ENCODE peak calls at places on chromosomes 3 and 15, in five cellular contexts. One of them, this sample, is unnamed.

GRCh38 chr15:78055923-78056713 is 21.4 kb downstream of the TBC1D2B start:
- DNase-seq in nephron progenitor cell: no peak
- DNase-seq in GM23338: no peak
- DNase-seq in AG04450: no peak
- DNase-seq in HL-60: no peak
- DNase-seq in this sample: no peak

GRCh38 chr3:115350606-115351005 is 203.5 kb upstream of the ZBTB20 start:
- DNase-seq in nephron progenitor cell: no peak
- DNase-seq in GM23338: no peak
- DNase-seq in AG04450: no peak
- DNase-seq in HL-60: no peak
- DNase-seq in this sample: no peak

GRCh38 chr15:51161491-51162260 is 67.0 kb upstream of the TNFAIP8L3 start:
- DNase-seq in nephron progenitor cell: no peak
- DNase-seq in GM23338: no peak
- DNase-seq in AG04450: no peak
- DNase-seq in HL-60: no peak
- DNase-seq in this sample: peak

GRCh38 chr3:41717591-41718093 is 244.3 kb downstream of the ULK4 start:
- DNase-seq in nephron progenitor cell: no peak
- DNase-seq in GM23338: no peak
- DNase-seq in AG04450: no peak
- DNase-seq in HL-60: no peak
- DNase-seq in this sample: no peak

GRCh38 chr3:167437428-167438139 is 36.3 kb downstream of the SERPINI2 start:
- DNase-seq in nephron progenitor cell: no peak
- DNase-seq in GM23338: peak
- DNase-seq in AG04450: no peak
- DNase-seq in HL-60: no peak
- DNase-seq in this sample: no peak

GRCh38 chr3:42118762-42119361 is 27.7 kb downstream of the TRAK1 start:
- DNase-seq in nephron progenitor cell: peak
- DNase-seq in GM23338: peak
- DNase-seq in AG04450: no peak
- DNase-seq in HL-60: no peak
- DNase-seq in this sample: peak

GRCh38 chr3:66431494-66431893 is 69.3 kb downstream of the LRIG1 start:
- DNase-seq in nephron progenitor cell: no peak
- DNase-seq in GM23338: no peak
- DNase-seq in AG04450: no peak
- DNase-seq in HL-60: no peak
- DNase-seq in this sample: peak

GRCh38 chr3:73447118-73447517 is 177.6 kb downstream of the PDZRN3 start:
- DNase-seq in nephron progenitor cell: no peak
- DNase-seq in GM23338: no peak
- DNase-seq in AG04450: no peak
- DNase-seq in HL-60: no peak
- DNase-seq in this sample: no peak

DNA sequence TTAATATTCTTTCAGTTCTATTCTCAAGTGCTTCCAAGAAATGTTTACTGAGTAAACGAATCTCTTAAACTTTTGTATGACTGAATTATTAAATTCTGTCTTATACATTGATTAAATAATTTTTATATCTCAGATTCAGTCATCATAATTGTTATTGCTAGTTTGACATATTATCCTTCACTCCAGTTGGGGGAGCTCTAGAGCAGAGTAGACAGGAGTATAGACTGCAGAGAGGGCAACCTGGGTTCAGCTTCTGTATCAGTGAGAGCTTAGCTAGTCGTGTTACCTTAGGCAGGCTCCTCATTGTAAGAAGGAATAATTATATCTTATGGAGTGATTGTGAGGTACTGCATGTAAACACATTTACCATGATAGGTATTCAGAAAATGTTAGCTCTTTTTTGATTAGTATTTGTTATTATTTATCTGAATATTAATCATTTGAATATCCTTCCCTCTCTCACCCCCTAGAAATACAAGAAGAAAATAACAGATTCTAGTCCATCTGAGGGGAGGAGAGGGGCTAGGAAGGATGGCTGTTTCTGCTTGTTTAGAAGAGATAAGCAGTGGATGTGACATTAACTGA is 31.0 kb upstream of the ZCWPW2 start:
- DNase-seq in nephron progenitor cell: peak
- DNase-seq in GM23338: peak
- DNase-seq in AG04450: no peak
- DNase-seq in HL-60: no peak
- DNase-seq in this sample: peak
- TF ChIP-seq CTCF in nephron progenitor cell: peak
- TF ChIP-seq CTCF in GM23338: peak
- TF ChIP-seq CTCF in AG04450: peak
- TF ChIP-seq CTCF in HL-60: peak
- TF ChIP-seq CTCF in this sample: peak

DNA sequence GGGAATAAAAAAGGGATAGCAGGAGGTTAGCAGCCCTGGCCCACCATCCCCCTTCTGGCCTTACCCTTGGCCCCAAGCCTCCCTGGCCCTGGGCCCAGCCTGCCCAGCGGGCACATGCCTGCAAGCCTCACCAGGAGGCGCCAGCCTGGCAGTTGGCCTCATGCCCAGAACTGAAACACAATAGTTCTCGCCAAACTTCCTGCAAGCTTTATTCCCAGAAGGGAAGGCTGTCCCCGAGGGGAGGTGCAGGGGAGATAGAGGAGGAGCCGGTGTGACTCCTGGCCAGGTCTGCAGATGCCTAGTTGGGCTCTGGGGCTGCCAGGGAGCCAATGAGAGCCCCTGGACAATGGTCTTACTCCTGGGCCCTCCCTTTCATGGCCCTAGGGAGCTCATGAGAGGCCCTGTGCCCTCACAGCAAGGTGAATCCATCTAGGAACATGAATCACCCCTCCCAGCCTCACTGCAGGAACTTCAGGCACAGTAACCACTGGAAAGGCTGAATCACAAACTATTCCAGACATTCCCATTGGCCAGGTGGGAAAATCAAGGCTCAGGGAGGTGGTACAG is 4.0 kb downstream of the CCDC33 start:
- DNase-seq in nephron progenitor cell: no peak
- DNase-seq in GM23338: peak
- DNase-seq in AG04450: no peak
- DNase-seq in HL-60: no peak
- DNase-seq in this sample: peak
- TF ChIP-seq CTCF in nephron progenitor cell: no peak
- TF ChIP-seq CTCF in GM23338: peak
- TF ChIP-seq CTCF in AG04450: peak
- TF ChIP-seq CTCF in HL-60: no peak
- TF ChIP-seq CTCF in this sample: peak

GRCh38 chr15:42723068-42723467 is 13.9 kb downstream of the CDAN1 start:
- DNase-seq in nephron progenitor cell: no peak
- DNase-seq in GM23338: peak
- DNase-seq in AG04450: no peak
- DNase-seq in HL-60: no peak
- DNase-seq in this sample: no peak
- TF ChIP-seq CTCF in nephron progenitor cell: peak
- TF ChIP-seq CTCF in GM23338: peak
- TF ChIP-seq CTCF in AG04450: no peak
- TF ChIP-seq CTCF in HL-60: no peak
- TF ChIP-seq CTCF in this sample: peak

DNA sequence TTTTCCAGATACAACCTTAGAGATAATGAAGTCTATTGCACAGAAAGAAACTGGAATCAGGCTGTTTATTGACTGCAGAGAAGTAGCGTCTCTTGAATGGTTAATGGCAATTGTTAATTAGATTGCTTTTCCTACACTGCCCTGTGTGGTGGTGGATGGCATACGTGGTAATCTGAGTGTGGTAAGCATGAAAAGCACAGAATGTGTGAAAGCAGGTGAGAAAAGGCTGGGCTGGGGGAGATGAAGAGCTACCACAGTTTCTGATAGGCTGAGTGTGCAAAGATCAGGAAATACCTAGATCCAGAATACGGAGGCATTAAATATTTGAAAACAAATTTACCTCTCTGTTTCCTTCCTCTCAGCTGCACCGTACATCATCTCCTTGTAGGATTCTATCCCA is 486.3 kb upstream of the TBL1XR1 start:
- DNase-seq in nephron progenitor cell: no peak
- DNase-seq in GM23338: no peak
- DNase-seq in AG04450: no peak
- DNase-seq in HL-60: no peak
- DNase-seq in this sample: no peak
- TF ChIP-seq CTCF in nephron progenitor cell: no peak
- TF ChIP-seq CTCF in GM23338: no peak
- TF ChIP-seq CTCF in AG04450: no peak
- TF ChIP-seq CTCF in HL-60: no peak
- TF ChIP-seq CTCF in this sample: no peak

GRCh38 chr3:184761120-184761841 is 49.4 kb upstream of the MAGEF1 start:
- DNase-seq in nephron progenitor cell: no peak
- DNase-seq in GM23338: no peak
- DNase-seq in AG04450: peak
- DNase-seq in HL-60: no peak
- DNase-seq in this sample: no peak
- TF ChIP-seq CTCF in nephron progenitor cell: no peak
- TF ChIP-seq CTCF in GM23338: no peak
- TF ChIP-seq CTCF in AG04450: no peak
- TF ChIP-seq CTCF in HL-60: no peak
- TF ChIP-seq CTCF in this sample: no peak